ENCODE peak calls at places on chromosomes 13 and 19, in five cellular contexts. K, D, Q, I and T are unnamed samples.
A peak's percentile ranks its signal among the peaks of the same experiment; 100 is the strongest.

GRCh38 chr13:49637989-49638388 is 9.7 kb downstream of the ARL11 start:
- DNase-seq in Q (no peak), I (no peak), K (no peak), D (no peak), T (no peak)

GRCh38 chr19:45340232-45340898 is at the start of gene KLC3:
- DNase-seq in D (peak; percentile 61), I (no peak), K (peak; percentile 92), Q (peak; percentile 34), T (no peak)

GRCh38 chr19:45293682-45294081 is 29.0 kb downstream of the CKM start:
- DNase-seq in Q (no peak), D (no peak), K (no peak), I (no peak), T (no peak)

GRCh38 chr13:72198967-72199601 is 332.1 kb upstream of the DACH1 start:
- DNase-seq in D (no peak), K (no peak), Q (no peak), I (no peak), T (no peak)

GRCh38 chr19:4984448-4984990 is 15.6 kb downstream of the KDM4B start:
- DNase-seq in I (no peak), D (no peak), K (no peak), Q (no peak), T (no peak)

GRCh38 chr13:113532156-113532806 is 41.8 kb upstream of the DCUN1D2 start:
- DNase-seq in I (no peak), Q (no peak), D (no peak), K (no peak), T (no peak)

GRCh38 chr19:33291623-33292534 is 10.5 kb downstream of the CEBPA start:
- DNase-seq in K (peak; percentile 40), Q (no peak), D (peak; percentile 75), I (peak; percentile 21), T (no peak)

GRCh38 chr19:48330012-48330681 is 4.8 kb downstream of the EMP3 start:
- DNase-seq in I (peak; percentile 83), Q (peak; percentile 81), D (peak; percentile 89), K (peak; percentile 93), T (peak; percentile 83)

GRCh38 chr19:4534836-4535658 is at the start of gene PLIN5:
- DNase-seq in I (no peak), K (peak; percentile 96), D (peak; percentile 84), Q (peak; percentile 14), T (peak; percentile 78)

GRCh38 chr13:28181413-28181812 is 43.1 kb downstream of the PAN3 start:
- DNase-seq in I (no peak), Q (no peak), K (no peak), D (no peak), T (no peak)

GRCh38 chr19:4592445-4592844 is 33.0 kb upstream of the SEMA6B start:
- DNase-seq in Q (no peak), D (no peak), K (no peak), I (no peak), T (no peak)

GRCh38 chr13:49098771-49099512 is 121.2 kb upstream of the MLNR start:
- DNase-seq in K (no peak), I (no peak), D (no peak), Q (no peak), T (no peak)

GRCh38 chr13:44573790-44574465 is 2.2 kb downstream of the TSC22D1 start:
- DNase-seq in Q (no peak), I (no peak), D (no peak), K (no peak), T (no peak)

GRCh38 chr19:49387936-49388372 is at the start of gene KASH5:
- DNase-seq in I (peak; percentile 90), K (peak; percentile 97), D (peak; percentile 78), Q (peak; percentile 82), T (no peak)

GRCh38 chr19:15159251-15159650 is 41.5 kb downstream of the NOTCH3 start:
- DNase-seq in D (no peak), Q (no peak), K (no peak), I (no peak), T (no peak)

GRCh38 chr19:18313398-18313797 is 9.5 kb downstream of the LSM4 start:
- DNase-seq in I (no peak), Q (no peak), K (no peak), D (no peak), T (no peak)
- H3K36me3 ChIP-seq in I (no peaks in the 10 kb centered on the region), Q (peaks cover 28% of the 10 kb centered on the region), K (peaks cover 25% of the 10 kb centered on the region), D (peaks cover 15% of the 10 kb centered on the region), T (peaks cover 40% of the 10 kb centered on the region)

GRCh38 chr13:40986328-40986856 is 32.7 kb downstream of the ELF1 start:
- DNase-seq in I (no peak), Q (no peak), K (no peak), D (no peak), T (no peak)

GRCh38 chr13:40983725-40984669 is 35.1 kb downstream of the ELF1 start:
- DNase-seq in I (no peak), D (no peak), K (no peak), Q (no peak), T (no peak)

GRCh38 chr13:40983269-40983668 is 35.8 kb downstream of the ELF1 start:
- DNase-seq in I (no peak), K (no peak), Q (no peak), D (no peak), T (no peak)

GRCh38 chr13:40985596-40986327 is 33.4 kb downstream of the ELF1 start:
- DNase-seq in D (no peak), Q (no peak), K (no peak), I (no peak), T (no peak)

GRCh38 chr13:40984670-40985366 is 34.3 kb downstream of the ELF1 start:
- DNase-seq in I (no peak), K (no peak), D (no peak), Q (no peak), T (no peak)
- H3K27ac ChIP-seq in I (no peak overlapping the region), K (peak overlapping the region; percentile 82), D (peak overlapping the region; percentile 78), Q (peak overlapping the region; percentile 87), T (peak overlapping the region; percentile 75)

DNA sequence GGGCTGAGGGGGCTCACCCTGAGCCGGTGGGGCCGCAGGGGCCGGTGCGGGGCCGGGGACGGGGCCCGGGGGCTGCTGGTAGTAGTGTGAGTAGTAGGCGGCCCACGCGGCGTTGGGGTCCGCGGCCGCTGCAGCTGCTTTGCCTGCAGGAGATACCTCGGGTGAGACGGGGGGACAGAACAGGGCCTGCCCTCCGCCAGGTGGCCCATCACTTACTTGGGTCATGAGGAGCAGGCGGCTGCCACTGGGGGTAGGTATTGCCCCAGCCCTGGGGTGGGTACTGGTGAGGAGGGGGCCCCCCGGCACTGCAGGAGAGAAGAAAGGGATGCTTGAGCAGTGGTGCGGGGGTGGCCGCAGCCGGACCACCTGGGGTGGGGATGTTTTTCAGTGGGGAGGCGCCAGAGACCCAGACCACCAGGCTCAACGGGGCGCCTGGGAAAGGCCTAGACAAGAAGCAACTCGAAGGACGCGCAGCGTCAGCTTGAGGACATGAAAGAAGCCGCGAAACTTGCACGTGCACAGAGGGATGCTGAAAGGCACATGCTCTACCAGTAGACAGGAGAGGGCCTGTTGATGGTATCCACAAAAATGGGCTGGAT is 8.9 kb downstream of the KHSRP start:
- DNase-seq in Q (no peak), I (no peak), K (peak; percentile 83), D (no peak), T (no peak)
- H3K36me3 ChIP-seq in Q (peaks cover 70% of the 10 kb centered on the region), I (peaks cover 21% of the 10 kb centered on the region), K (peaks cover 67% of the 10 kb centered on the region), D (peaks cover 51% of the 10 kb centered on the region), T (peaks cover 68% of the 10 kb centered on the region)

GRCh38 chr19:51927859-51928258 is 587 bp downstream of the ZNF613 start:
- DNase-seq in I (no peak), K (no peak), Q (no peak), D (no peak), T (no peak)
- H3K27ac ChIP-seq in I (no peak overlapping the region), K (no peak overlapping the region), Q (no peak overlapping the region), D (peak overlapping the region; percentile 89), T (no peak overlapping the region)

GRCh38 chr19:42294471-42295137 is 7.3 kb upstream of the PRR19 start:
- DNase-seq in Q (no peak), I (peak; percentile 52), D (no peak), K (peak; percentile 78), T (no peak)
- H3K36me3 ChIP-seq in Q (peaks cover 49% of the 10 kb centered on the region), I (peaks cover 9% of the 10 kb centered on the region), D (peaks cover 25% of the 10 kb centered on the region), K (peaks cover 55% of the 10 kb centered on the region), T (peaks cover 58% of the 10 kb centered on the region)

DNA sequence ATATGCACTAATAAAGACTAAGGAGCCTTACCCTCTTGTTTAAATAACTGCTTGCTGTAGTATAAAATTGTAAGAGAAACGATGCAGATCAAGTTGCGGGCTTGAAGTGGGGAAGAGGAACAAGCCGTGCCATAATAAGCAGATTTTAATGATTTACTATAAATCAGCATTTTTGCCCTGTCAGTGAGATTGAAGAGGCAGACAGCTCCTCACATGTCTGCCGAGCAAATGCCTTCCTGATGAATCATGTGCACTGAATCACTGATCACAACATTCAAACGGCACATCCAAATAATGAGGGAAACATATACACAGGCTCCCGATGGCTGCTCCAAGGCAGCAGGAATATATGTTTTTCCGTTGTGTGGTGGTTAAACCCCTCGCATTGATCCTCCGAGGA is 282.9 kb downstream of the TSHZ3 start:
- DNase-seq in I (no peak), Q (no peak), D (no peak), K (no peak), T (no peak)
- H3K27ac ChIP-seq in I (no peak overlapping the region), Q (no peak overlapping the region), D (no peak overlapping the region), K (no peak overlapping the region), T (no peak overlapping the region)

GRCh38 chr13:86399572-86399971 is 600.4 kb upstream of the SLITRK6 start:
- DNase-seq in D (no peak), K (no peak), I (no peak), Q (no peak), T (no peak)
- H3K36me3 ChIP-seq in D (no peaks in the 10 kb centered on the region), K (no peaks in the 10 kb centered on the region), I (no peaks in the 10 kb centered on the region), Q (no peaks in the 10 kb centered on the region), T (no peaks in the 10 kb centered on the region)

DNA sequence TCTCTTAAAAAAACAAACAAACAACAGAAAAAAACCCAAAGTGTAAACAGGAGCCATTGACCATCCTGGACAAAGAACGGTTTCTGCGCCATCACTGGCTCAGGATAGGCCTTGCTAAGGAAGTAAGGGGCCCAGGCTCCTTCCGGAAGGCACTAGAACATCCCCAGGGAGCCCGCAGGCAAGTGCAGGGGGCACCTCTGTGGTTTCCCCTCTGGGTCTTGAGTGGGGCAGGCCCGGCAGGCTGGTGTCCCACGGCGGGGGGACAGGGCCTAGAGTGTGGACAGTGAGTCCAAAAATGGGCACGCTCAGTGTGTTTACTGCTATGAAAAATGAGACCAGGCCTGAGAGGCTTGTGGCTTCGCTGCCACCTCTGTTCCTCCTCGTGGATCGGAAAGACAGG is 14.8 kb upstream of the RANBP3 start:
- DNase-seq in D (no peak), K (no peak), I (no peak), Q (no peak), T (no peak)
- H3K27ac ChIP-seq in D (peak overlapping the region; percentile 24), K (no peak overlapping the region), I (no peak overlapping the region), Q (no peak overlapping the region), T (no peak overlapping the region)

DNA sequence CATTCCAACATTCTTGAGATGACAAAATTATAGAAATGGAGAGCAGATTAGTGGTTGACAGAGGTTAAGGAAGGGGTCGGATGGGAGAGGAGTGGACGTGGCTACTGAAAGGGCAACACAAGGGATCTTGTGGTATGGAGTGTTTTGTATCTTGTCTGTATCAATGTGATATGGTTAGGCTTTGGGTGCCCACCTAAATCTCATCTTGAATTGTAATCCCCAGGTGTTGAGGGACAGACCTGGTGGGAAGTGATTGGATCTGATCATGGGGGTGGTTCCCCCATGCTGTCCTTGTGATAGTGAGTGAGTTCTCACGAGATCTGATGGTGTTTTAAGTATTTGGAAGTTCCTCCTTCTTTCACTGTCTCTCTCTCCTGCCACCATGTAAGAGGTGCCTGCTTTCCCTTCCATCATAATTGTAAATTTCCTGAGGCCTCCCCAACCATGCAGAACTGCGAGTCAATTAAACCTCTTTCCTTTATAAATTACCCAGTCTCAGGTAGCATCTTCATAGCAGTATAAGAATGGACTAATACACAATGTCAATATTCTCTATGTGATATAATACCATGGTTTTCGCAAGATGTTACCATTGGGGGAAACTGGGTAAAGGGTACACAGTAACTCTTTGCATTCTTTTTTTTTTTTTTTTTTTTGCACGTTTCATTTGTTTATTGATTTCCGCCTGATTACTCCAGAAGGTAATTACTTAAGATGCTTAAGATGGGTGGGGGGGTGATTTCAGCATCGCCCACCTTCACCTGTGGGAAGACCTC is 4.9 kb upstream of the IFNL4 start:
- DNase-seq in Q (no peak), K (no peak), I (no peak), D (no peak), T (no peak)
- H3K36me3 ChIP-seq in Q (no peaks in the 10 kb centered on the region), K (no peaks in the 10 kb centered on the region), I (no peaks in the 10 kb centered on the region), D (no peaks in the 10 kb centered on the region), T (no peaks in the 10 kb centered on the region)